ENCODE peak calls at places on chromosomes 5 and 9, in eight cellular contexts. One of them, this sample, is unnamed.

GRCh38 chr5:136006767-136007251 is 22.0 kb upstream of the TGFBI start:
- DNase-seq in adipocyte: peak; percentile 59
- DNase-seq in astrocyte: peak; percentile 98
- DNase-seq in A673: no peak
- DNase-seq in body of pancreas: no peak
- DNase-seq in lung: no peak
- DNase-seq in kidney epithelial cell: peak; percentile 71
- DNase-seq in neural progenitor cell: no peak
- DNase-seq in this sample: peak; percentile 50

GRCh38 chr5:90941002-90941720 is 382.6 kb downstream of the ADGRV1 start:
- DNase-seq in kidney epithelial cell: no peak
- DNase-seq in body of pancreas: no peak
- DNase-seq in adipocyte: no peak
- DNase-seq in lung: no peak
- DNase-seq in neural progenitor cell: no peak
- DNase-seq in astrocyte: no peak
- DNase-seq in A673: peak; percentile 54
- DNase-seq in this sample: no peak

GRCh38 chr5:80884851-80885697 is 75.1 kb upstream of the RASGRF2 start:
- DNase-seq in astrocyte: no peak
- DNase-seq in A673: no peak
- DNase-seq in adipocyte: peak; percentile 8
- DNase-seq in lung: no peak
- DNase-seq in body of pancreas: no peak
- DNase-seq in kidney epithelial cell: no peak
- DNase-seq in neural progenitor cell: no peak
- DNase-seq in this sample: no peak

GRCh38 chr5:139177809-139178581 is 20.2 kb downstream of the SIL1 start:
- DNase-seq in kidney epithelial cell: no peak
- DNase-seq in neural progenitor cell: no peak
- DNase-seq in A673: no peak
- DNase-seq in lung: no peak
- DNase-seq in adipocyte: peak; percentile 42
- DNase-seq in astrocyte: no peak
- DNase-seq in body of pancreas: peak; percentile 71
- DNase-seq in this sample: no peak

GRCh38 chr5:101678494-101679193 is 617.4 kb downstream of the SLCO4C1 start:
- DNase-seq in A673: peak; percentile 74
- DNase-seq in body of pancreas: peak; percentile 71
- DNase-seq in astrocyte: peak; percentile 37
- DNase-seq in neural progenitor cell: peak; percentile 81
- DNase-seq in kidney epithelial cell: peak; percentile 26
- DNase-seq in lung: peak; percentile 76
- DNase-seq in adipocyte: peak; percentile 79
- DNase-seq in this sample: peak; percentile 64

GRCh38 chr5:78320461-78320860 is 26.0 kb upstream of the AP3B1 start:
- DNase-seq in adipocyte: peak; percentile 69
- DNase-seq in body of pancreas: no peak
- DNase-seq in kidney epithelial cell: no peak
- DNase-seq in A673: peak; percentile 48
- DNase-seq in astrocyte: peak; percentile 22
- DNase-seq in lung: no peak
- DNase-seq in neural progenitor cell: peak; percentile 42
- DNase-seq in this sample: no peak

GRCh38 chr9:123074627-123075026 is 41.2 kb downstream of the GPR21 start:
- DNase-seq in A673: no peak
- DNase-seq in neural progenitor cell: no peak
- DNase-seq in astrocyte: no peak
- DNase-seq in lung: no peak
- DNase-seq in body of pancreas: no peak
- DNase-seq in adipocyte: no peak
- DNase-seq in kidney epithelial cell: no peak
- DNase-seq in this sample: no peak

GRCh38 chr5:10563132-10563939 is 534 bp upstream of the ANKRD33B start:
- DNase-seq in kidney epithelial cell: no peak
- DNase-seq in A673: no peak
- DNase-seq in adipocyte: peak; percentile 83
- DNase-seq in body of pancreas: peak; percentile 21
- DNase-seq in lung: no peak
- DNase-seq in neural progenitor cell: peak; percentile 67
- DNase-seq in astrocyte: no peak
- DNase-seq in this sample: no peak

GRCh38 chr5:73496984-73497457 is 1.2 kb upstream of the BTF3 start:
- DNase-seq in astrocyte: peak; percentile 47
- DNase-seq in kidney epithelial cell: peak; percentile 38
- DNase-seq in body of pancreas: no peak
- DNase-seq in A673: peak; percentile 91
- DNase-seq in lung: no peak
- DNase-seq in adipocyte: peak; percentile 82
- DNase-seq in neural progenitor cell: peak; percentile 42
- DNase-seq in this sample: no peak

GRCh38 chr5:100841358-100842076 is 61.6 kb downstream of the ST8SIA4 start:
- DNase-seq in body of pancreas: no peak
- DNase-seq in kidney epithelial cell: peak; percentile 18
- DNase-seq in neural progenitor cell: no peak
- DNase-seq in A673: peak; percentile 22
- DNase-seq in lung: no peak
- DNase-seq in astrocyte: peak; percentile 44
- DNase-seq in adipocyte: no peak
- DNase-seq in this sample: no peak

GRCh38 chr5:67643531-67643930 is 446.9 kb upstream of the CD180 start:
- DNase-seq in lung: no peak
- DNase-seq in neural progenitor cell: no peak
- DNase-seq in body of pancreas: no peak
- DNase-seq in kidney epithelial cell: no peak
- DNase-seq in A673: no peak
- DNase-seq in astrocyte: peak; percentile 18
- DNase-seq in adipocyte: peak; percentile 42
- DNase-seq in this sample: no peak

GRCh38 chr9:134175291-134175807 is 11.0 kb upstream of the RNU6ATAC start:
- DNase-seq in lung: no peak
- DNase-seq in adipocyte: no peak
- DNase-seq in kidney epithelial cell: no peak
- DNase-seq in A673: no peak
- DNase-seq in body of pancreas: no peak
- DNase-seq in neural progenitor cell: peak; percentile 44
- DNase-seq in astrocyte: no peak
- DNase-seq in this sample: no peak

GRCh38 chr9:17063535-17064135 is 71.2 kb upstream of the CNTLN start:
- DNase-seq in adipocyte: peak; percentile 76
- DNase-seq in lung: no peak
- DNase-seq in neural progenitor cell: peak; percentile 77
- DNase-seq in A673: peak; percentile 39
- DNase-seq in kidney epithelial cell: peak; percentile 29
- DNase-seq in body of pancreas: peak; percentile 16
- DNase-seq in astrocyte: peak; percentile 27
- DNase-seq in this sample: no peak

GRCh38 chr9:976258-976804 is at the start of gene DMRT3:
- DNase-seq in body of pancreas: no peak
- DNase-seq in kidney epithelial cell: no peak
- DNase-seq in neural progenitor cell: peak; percentile 85
- DNase-seq in lung: no peak
- DNase-seq in adipocyte: no peak
- DNase-seq in A673: no peak
- DNase-seq in astrocyte: no peak
- DNase-seq in this sample: no peak

GRCh38 chr5:59007460-59008063 is 424.7 kb downstream of the RAB3C start:
- DNase-seq in lung: no peak
- DNase-seq in kidney epithelial cell: no peak
- DNase-seq in body of pancreas: no peak
- DNase-seq in astrocyte: peak; percentile 8
- DNase-seq in adipocyte: peak; percentile 69
- DNase-seq in A673: peak; percentile 56
- DNase-seq in neural progenitor cell: peak; percentile 45
- DNase-seq in this sample: no peak

GRCh38 chr9:134568116-134568515 is 73.5 kb upstream of the COL5A1 start:
- DNase-seq in astrocyte: no peak
- DNase-seq in body of pancreas: no peak
- DNase-seq in adipocyte: no peak
- DNase-seq in A673: no peak
- DNase-seq in kidney epithelial cell: no peak
- DNase-seq in neural progenitor cell: no peak
- DNase-seq in lung: no peak
- DNase-seq in this sample: peak; percentile 50

GRCh38 chr5:168656633-168657032 is 77.5 kb upstream of the PANK3 start:
- DNase-seq in neural progenitor cell: no peak
- DNase-seq in kidney epithelial cell: no peak
- DNase-seq in body of pancreas: no peak
- DNase-seq in adipocyte: peak; percentile 46
- DNase-seq in A673: peak; percentile 18
- DNase-seq in lung: no peak
- DNase-seq in astrocyte: peak; percentile 33
- DNase-seq in this sample: no peak

GRCh38 chr5:1726956-1727355 is 72.7 kb downstream of the MRPL36 start:
- DNase-seq in kidney epithelial cell: no peak
- DNase-seq in A673: no peak
- DNase-seq in body of pancreas: no peak
- DNase-seq in astrocyte: no peak
- DNase-seq in neural progenitor cell: no peak
- DNase-seq in adipocyte: no peak
- DNase-seq in lung: no peak
- DNase-seq in this sample: peak; percentile 40

GRCh38 chr9:79490657-79491250 is 81.0 kb upstream of the TLE4 start:
- DNase-seq in astrocyte: no peak
- DNase-seq in A673: no peak
- DNase-seq in adipocyte: no peak
- DNase-seq in lung: no peak
- DNase-seq in neural progenitor cell: no peak
- DNase-seq in body of pancreas: no peak
- DNase-seq in kidney epithelial cell: no peak
- DNase-seq in this sample: no peak

GRCh38 chr5:179872356-179873160 is 13.9 kb upstream of the MRNIP start:
- DNase-seq in astrocyte: no peak
- DNase-seq in neural progenitor cell: no peak
- DNase-seq in A673: no peak
- DNase-seq in adipocyte: no peak
- DNase-seq in lung: no peak
- DNase-seq in kidney epithelial cell: no peak
- DNase-seq in body of pancreas: no peak
- DNase-seq in this sample: no peak
- H3K36me3 ChIP-seq in astrocyte: peaks cover 19% of the 10 kb centered on the region
- H3K36me3 ChIP-seq in neural progenitor cell: no peaks in the 10 kb centered on the region
- H3K36me3 ChIP-seq in A673: peaks cover 11% of the 10 kb centered on the region
- H3K36me3 ChIP-seq in adipocyte: peaks cover 84% of the 10 kb centered on the region
- H3K36me3 ChIP-seq in lung: peaks cover 69% of the 10 kb centered on the region
- H3K36me3 ChIP-seq in kidney epithelial cell: peaks cover 2% of the 10 kb centered on the region
- H3K36me3 ChIP-seq in body of pancreas: peaks cover 33% of the 10 kb centered on the region
- H3K36me3 ChIP-seq in this sample: peaks cover 53% of the 10 kb centered on the region

DNA sequence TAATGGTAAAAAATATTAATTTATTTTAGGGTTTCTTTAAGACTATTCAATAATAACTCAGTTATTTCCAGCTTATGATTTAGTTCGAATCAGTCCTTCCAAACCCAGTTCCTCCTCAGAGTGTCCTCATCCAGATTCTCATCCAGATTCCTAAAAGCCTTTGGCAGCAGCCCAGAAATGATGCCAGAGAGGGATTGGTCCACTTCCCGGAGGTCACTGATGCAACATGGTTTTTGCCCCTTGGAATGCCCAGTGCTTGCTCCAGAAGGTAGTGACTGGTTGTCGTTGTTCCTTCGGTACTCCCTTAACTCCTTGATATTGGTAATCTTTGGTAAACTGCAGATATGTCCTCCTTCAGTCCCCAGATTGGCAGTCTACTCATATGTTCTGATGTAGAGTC is 493.1 kb upstream of the DMAC1 start:
- DNase-seq in body of pancreas: no peak
- DNase-seq in astrocyte: no peak
- DNase-seq in kidney epithelial cell: no peak
- DNase-seq in A673: no peak
- DNase-seq in lung: no peak
- DNase-seq in adipocyte: no peak
- DNase-seq in neural progenitor cell: no peak
- DNase-seq in this sample: no peak
- H3K36me3 ChIP-seq in body of pancreas: no peaks in the 10 kb centered on the region
- H3K36me3 ChIP-seq in astrocyte: no peaks in the 10 kb centered on the region
- H3K36me3 ChIP-seq in kidney epithelial cell: no peaks in the 10 kb centered on the region
- H3K36me3 ChIP-seq in A673: no peaks in the 10 kb centered on the region
- H3K36me3 ChIP-seq in lung: no peaks in the 10 kb centered on the region
- H3K36me3 ChIP-seq in adipocyte: no peaks in the 10 kb centered on the region
- H3K36me3 ChIP-seq in neural progenitor cell: no peaks in the 10 kb centered on the region
- H3K36me3 ChIP-seq in this sample: no peaks in the 10 kb centered on the region

GRCh38 chr9:35736201-35736633 is 3.8 kb downstream of the CREB3 start:
- DNase-seq in adipocyte: peak; percentile 84
- DNase-seq in A673: peak; percentile 82
- DNase-seq in astrocyte: peak; percentile 47
- DNase-seq in lung: peak; percentile 70
- DNase-seq in body of pancreas: peak; percentile 68
- DNase-seq in neural progenitor cell: peak; percentile 87
- DNase-seq in kidney epithelial cell: no peak
- DNase-seq in this sample: peak; percentile 72

GRCh38 chr9:35738186-35738585 is 5.7 kb downstream of the CREB3 start:
- DNase-seq in kidney epithelial cell: no peak
- DNase-seq in A673: no peak
- DNase-seq in astrocyte: no peak
- DNase-seq in neural progenitor cell: no peak
- DNase-seq in body of pancreas: no peak
- DNase-seq in adipocyte: no peak
- DNase-seq in lung: no peak
- DNase-seq in this sample: no peak

GRCh38 chr9:35738924-35739323 is 6.5 kb downstream of the CREB3 start:
- DNase-seq in adipocyte: no peak
- DNase-seq in kidney epithelial cell: no peak
- DNase-seq in lung: no peak
- DNase-seq in body of pancreas: no peak
- DNase-seq in A673: no peak
- DNase-seq in astrocyte: no peak
- DNase-seq in neural progenitor cell: no peak
- DNase-seq in this sample: no peak

GRCh38 chr9:35734096-35734495 is 1.6 kb downstream of the CREB3 start:
- DNase-seq in adipocyte: no peak
- DNase-seq in kidney epithelial cell: no peak
- DNase-seq in A673: no peak
- DNase-seq in lung: no peak
- DNase-seq in body of pancreas: no peak
- DNase-seq in neural progenitor cell: no peak
- DNase-seq in astrocyte: no peak
- DNase-seq in this sample: no peak

DNA sequence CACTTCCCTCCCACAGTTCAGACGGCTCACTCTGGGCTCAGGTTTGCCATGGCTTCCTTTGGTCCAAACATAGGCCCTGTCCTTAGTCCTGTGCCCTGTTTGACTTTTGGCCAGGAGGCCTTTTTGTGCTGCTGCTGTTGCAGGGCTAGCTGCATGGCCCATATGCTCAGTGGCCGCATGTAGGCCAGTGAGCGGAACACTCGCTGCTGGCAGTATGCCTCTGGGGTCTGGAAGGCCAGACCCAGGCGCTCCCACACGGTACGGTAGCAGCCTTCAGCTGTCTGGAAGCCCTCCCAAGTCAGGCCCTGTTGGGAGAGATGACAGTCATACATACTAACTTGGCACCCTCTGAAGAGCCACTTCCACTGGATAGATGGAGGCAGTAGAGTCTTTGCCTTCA is 4.7 kb downstream of the CREB3 start:
- DNase-seq in kidney epithelial cell: no peak
- DNase-seq in neural progenitor cell: no peak
- DNase-seq in body of pancreas: no peak
- DNase-seq in astrocyte: no peak
- DNase-seq in adipocyte: no peak
- DNase-seq in A673: no peak
- DNase-seq in lung: no peak
- DNase-seq in this sample: no peak
- H3K36me3 ChIP-seq in kidney epithelial cell: peaks cover 5% of the 10 kb centered on the region
- H3K36me3 ChIP-seq in neural progenitor cell: no peaks in the 10 kb centered on the region
- H3K36me3 ChIP-seq in body of pancreas: peaks cover 42% of the 10 kb centered on the region
- H3K36me3 ChIP-seq in astrocyte: peaks cover 52% of the 10 kb centered on the region
- H3K36me3 ChIP-seq in adipocyte: peaks cover 77% of the 10 kb centered on the region
- H3K36me3 ChIP-seq in A673: peaks cover 62% of the 10 kb centered on the region
- H3K36me3 ChIP-seq in lung: peaks cover 63% of the 10 kb centered on the region
- H3K36me3 ChIP-seq in this sample: peaks cover 77% of the 10 kb centered on the region

GRCh38 chr5:96883871-96884270 is 7.6 kb downstream of the ERAP2 start:
- DNase-seq in adipocyte: no peak
- DNase-seq in A673: no peak
- DNase-seq in lung: no peak
- DNase-seq in body of pancreas: no peak
- DNase-seq in kidney epithelial cell: no peak
- DNase-seq in astrocyte: no peak
- DNase-seq in neural progenitor cell: no peak
- DNase-seq in this sample: no peak
- H3K36me3 ChIP-seq in adipocyte: peaks cover 4% of the 10 kb centered on the region
- H3K36me3 ChIP-seq in A673: no peaks in the 10 kb centered on the region
- H3K36me3 ChIP-seq in lung: peaks cover 11% of the 10 kb centered on the region
- H3K36me3 ChIP-seq in body of pancreas: no peaks in the 10 kb centered on the region
- H3K36me3 ChIP-seq in kidney epithelial cell: no peaks in the 10 kb centered on the region
- H3K36me3 ChIP-seq in astrocyte: peaks cover 2% of the 10 kb centered on the region
- H3K36me3 ChIP-seq in neural progenitor cell: no peaks in the 10 kb centered on the region
- H3K36me3 ChIP-seq in this sample: no peaks in the 10 kb centered on the region

This sample was measured in right atrium auricular region.